ENCODE peak calls at places on chromosomes 16 and 17, in ten cellular contexts. O is activated CD4-positive, CD25-positive, alpha-beta regulatory T cell treated with anti-CD3 and anti-CD28 coated beads, Interleukin-2, amount 50 U/mL, for 24 hours; T is gastroesophageal sphincter; L is upper lobe of right lung; U is left colon; N is left lobe of liver; M is lower lobe of right lung; I is foreskin keratinocyte; P is activated naive CD4-positive, alpha-beta T cell treated with anti-CD3 and anti-CD28 coated beads, Interleukin-2, amount 50 U/mL, for 72 hours; C is CD4-positive, CD25-positive, alpha-beta regulatory T cell. H is an unnamed sample.

GRCh38 chr16:80366023-80366422 is 174.8 kb upstream of the DYNLRB2 start:
- ATAC-seq in P (no peak), M (no peak), U (no peak), N (no peak), T (no peak), L (no peak), C (no peak), O (no peak), I (peak), H (no peak)

GRCh38 chr17:48952904-48953303 is 8.3 kb upstream of the SNF8 start:
- ATAC-seq in C (no peak), T (no peak), L (no peak), P (peak), O (no peak), M (no peak), U (no peak), I (no peak), N (no peak), H (no peak)

GRCh38 chr16:55437627-55438026 is 41.4 kb upstream of the MMP2 start:
- ATAC-seq in C (no peak), N (no peak), T (peak), O (peak), P (peak), M (peak), U (no peak), I (peak), L (peak), H (peak)

GRCh38 chr17:78266771-78267170 is 35.3 kb downstream of the TMEM235 start:
- ATAC-seq in I (no peak), C (no peak), O (no peak), U (peak), P (no peak), L (no peak), T (no peak), N (no peak), M (no peak), H (no peak)

GRCh38 chr17:70621593-70621992 is 452.3 kb downstream of the KCNJ2 start:
- ATAC-seq in I (no peak), U (no peak), P (no peak), L (no peak), O (no peak), N (no peak), M (no peak), C (no peak), T (no peak), H (no peak)

GRCh38 chr17:45719335-45720071 is 64.6 kb upstream of the CRHR1 start:
- ATAC-seq in I (peak), N (peak), C (no peak), T (no peak), L (peak), U (no peak), M (no peak), P (peak), O (no peak), H (peak)

GRCh38 chr17:44502598-44503079 is 567 bp downstream of the GPATCH8 start:
- ATAC-seq in I (peak), N (peak), T (peak), L (peak), P (peak), M (peak), U (peak), C (peak), O (peak), H (peak)

GRCh38 chr17:42142371-42142896 is 12.4 kb downstream of the RAB5C start:
- ATAC-seq in C (no peak), I (no peak), M (no peak), P (no peak), L (no peak), N (no peak), T (no peak), O (no peak), U (no peak), H (no peak)

GRCh38 chr16:14399397-14400284 is 230.4 kb downstream of the PARN start:
- ATAC-seq in T (peak), P (peak), L (peak), M (peak), U (peak), O (no peak), N (peak), I (peak), C (no peak), H (peak)

GRCh38 chr16:4087990-4088577 is 28.2 kb downstream of the ADCY9 start:
- ATAC-seq in O (no peak), N (no peak), T (no peak), U (no peak), P (no peak), L (no peak), C (no peak), I (no peak), M (no peak), H (no peak)

GRCh38 chr17:8393470-8394231 is 4.0 kb downstream of the RNF222 start:
- ATAC-seq in O (peak), C (peak), I (peak), U (peak), M (peak), T (no peak), N (peak), L (peak), P (peak), H (peak)

GRCh38 chr17:58263773-58264172 is 17.0 kb downstream of the MPO start:
- ATAC-seq in L (no peak), C (no peak), I (no peak), P (no peak), O (no peak), U (no peak), T (no peak), N (no peak), M (no peak), H (no peak)

GRCh38 chr17:46878055-46878454 is 26.7 kb downstream of the WNT9B start:
- ATAC-seq in T (peak), I (no peak), O (no peak), M (peak), P (no peak), C (no peak), L (peak), N (peak), U (no peak), H (no peak)

GRCh38 chr16:24174977-24175376 is 81.2 kb upstream of the CACNG3 start:
- ATAC-seq in P (no peak), I (no peak), U (no peak), L (no peak), C (no peak), T (no peak), M (no peak), O (no peak), N (no peak), H (peak)

GRCh38 chr16:77359065-77359502 is 75.8 kb downstream of the ADAMTS18 start:
- ATAC-seq in T (no peak), O (no peak), U (peak), N (no peak), C (no peak), M (peak), L (peak), P (peak), I (no peak), H (peak)

GRCh38 chr16:66357523-66357928 is 9.0 kb upstream of the CDH5 start:
- ATAC-seq in U (peak), O (no peak), M (peak), N (peak), C (no peak), T (peak), P (peak), L (peak), I (peak), H (no peak)

GRCh38 chr17:28711723-28712036 is at the start of gene PROCA1:
- ATAC-seq in N (no peak), M (peak), T (no peak), C (peak), L (no peak), O (peak), U (no peak), I (peak), P (peak), H (peak)

GRCh38 chr17:1865252-1866037 is 35.6 kb downstream of the RPA1 start:
- ATAC-seq in N (peak), L (peak), O (peak), T (no peak), M (peak), C (peak), P (peak), I (no peak), U (peak), H (peak)

GRCh38 chr16:85220125-85220839 is 108.0 kb upstream of the CIBAR2 start:
- ATAC-seq in I (peak), N (peak), C (no peak), M (peak), P (no peak), O (no peak), T (peak), U (peak), L (peak), H (peak)

GRCh38 chr17:50087912-50088405 is 7.2 kb upstream of the PDK2 start:
- ATAC-seq in P (no peak), L (peak), M (peak), O (no peak), N (no peak), U (no peak), T (peak), C (no peak), I (no peak), H (peak)

GRCh38 chr17:40753804-40754203 is 1.3 kb downstream of the KRT25 start:
- ATAC-seq in L (no peak), M (no peak), T (no peak), P (no peak), I (no peak), O (no peak), U (no peak), N (no peak), C (no peak), H (no peak)

GRCh38 chr16:70736454-70737376 is 50.9 kb upstream of the MTSS2 start:
- ATAC-seq in P (peak), L (no peak), M (no peak), I (no peak), O (no peak), N (no peak), C (no peak), U (no peak), T (no peak), H (no peak)

GRCh38 chr17:8294814-8295316 is 335 bp downstream of the SLC25A35 start:
- ATAC-seq in I (peak), O (no peak), P (no peak), C (no peak), U (peak), L (peak), N (peak), M (peak), T (peak), H (peak)

GRCh38 chr16:55643161-55643970 is 12.4 kb upstream of the SLC6A2 start:
- ATAC-seq in M (peak), C (no peak), I (peak), O (no peak), L (peak), T (no peak), P (no peak), N (peak), U (peak), H (no peak)

GRCh38 chr16:14475370-14476139 is 154.5 kb downstream of the PARN start:
- ATAC-seq in U (peak), P (no peak), L (peak), C (no peak), M (peak), T (no peak), N (peak), I (peak), O (no peak), H (peak)

GRCh38 chr17:67576471-67576870 is 141.3 kb upstream of the NOL11 start:
- ATAC-seq in U (no peak), M (no peak), C (no peak), N (no peak), I (no peak), L (no peak), T (no peak), P (no peak), O (no peak), H (no peak)

GRCh38 chr17:64118452-64118979 is 11.4 kb downstream of the ERN1 start:
- ATAC-seq in U (peak), L (peak), P (no peak), T (peak), I (no peak), C (no peak), O (no peak), M (peak), N (peak), H (peak)

GRCh38 chr17:80637286-80637703 is 92.7 kb downstream of the RPTOR start:
- ATAC-seq in I (no peak), U (peak), L (peak), P (no peak), O (no peak), C (peak), M (peak), T (no peak), N (no peak), H (peak)

GRCh38 chr17:2060681-2061440 is 6.0 kb downstream of the HIC1 start:
- ATAC-seq in C (no peak), P (no peak), I (no peak), U (no peak), O (no peak), N (no peak), T (peak), M (no peak), L (no peak), H (no peak)

GRCh38 chr16:69581297-69581696 is 15.5 kb downstream of the NFAT5 start:
- ATAC-seq in O (peak), C (no peak), U (no peak), T (no peak), M (no peak), L (no peak), N (no peak), I (no peak), P (peak), H (no peak)

GRCh38 chr16:75262104-75262799 is 10.8 kb upstream of the BCAR1 start:
- ATAC-seq in C (no peak), I (no peak), U (peak), N (peak), M (no peak), O (no peak), T (no peak), L (no peak), P (no peak), H (no peak)

GRCh38 chr17:64173646-64174045 is 43.7 kb upstream of the ERN1 start:
- ATAC-seq in T (no peak), N (peak), O (no peak), C (no peak), M (no peak), P (no peak), L (no peak), U (no peak), I (no peak), H (no peak)

GRCh38 chr16:29663020-29663828 is at the start of gene SPN:
- ATAC-seq in I (no peak), C (peak), O (peak), M (peak), P (peak), N (no peak), U (no peak), L (peak), T (no peak), H (no peak)

GRCh38 chr16:87702325-87702811 is 63.4 kb downstream of the KLHDC4 start:
- ATAC-seq in I (no peak), T (peak), M (no peak), O (peak), U (no peak), L (no peak), N (peak), P (peak), C (peak), H (peak)